ENCODE peak calls at places on chromosome 9, in eight cellular contexts. P, T, D, K, M, J, S and G are unnamed samples.

GRCh38 chr9:111429175-111429574 is 55.0 kb downstream of the ECPAS start:
- DNase-seq in P (no peak), T (no peak), M (no peak), S (no peak), D (no peak), J (no peak), K (peak), G (peak)

GRCh38 chr9:15714746-15715145 is 161.9 kb downstream of the CCDC171 start:
- DNase-seq in M (no peak), K (peak), D (no peak), J (no peak), P (no peak), S (no peak), T (no peak), G (no peak)

GRCh38 chr9:129489838-129490582 is 130.9 kb downstream of the C9orf50 start:
- DNase-seq in T (peak), K (peak), D (no peak), M (no peak), S (no peak), J (peak), P (peak), G (peak)

GRCh38 chr9:110443146-110443877 is 105.6 kb upstream of the TXNDC8 start:
- DNase-seq in T (no peak), P (no peak), S (no peak), M (no peak), D (no peak), K (peak), J (no peak), G (peak)

GRCh38 chr9:80995759-80996158 is 693.6 kb downstream of the TLE1 start:
- DNase-seq in K (peak), P (no peak), M (no peak), D (no peak), T (no peak), S (no peak), J (no peak), G (peak)

GRCh38 chr9:73200694-73201432 is 49.2 kb downstream of the ANXA1 start:
- DNase-seq in T (no peak), J (no peak), M (no peak), K (peak), D (no peak), P (no peak), S (peak), G (peak)

GRCh38 chr9:109205526-109205925 is 38.5 kb upstream of the FRRS1L start:
- DNase-seq in J (no peak), K (no peak), T (no peak), P (no peak), M (no peak), D (no peak), S (no peak), G (no peak)

GRCh38 chr9:120692901-120693573 is 21.2 kb downstream of the MEGF9 start:
- DNase-seq in M (no peak), S (no peak), T (no peak), J (no peak), K (peak), D (no peak), P (no peak), G (peak)

GRCh38 chr9:86783884-86784283 is 163.4 kb downstream of the GAS1 start:
- DNase-seq in D (no peak), P (no peak), K (peak), T (no peak), J (no peak), M (no peak), S (no peak), G (peak)

GRCh38 chr9:95181845-95182244 is 135.7 kb downstream of the FANCC start:
- DNase-seq in D (no peak), M (no peak), K (no peak), P (no peak), T (no peak), S (no peak), J (no peak), G (no peak)

GRCh38 chr9:95185931-95186330 is 131.6 kb downstream of the FANCC start:
- DNase-seq in S (no peak), J (no peak), K (no peak), M (no peak), T (no peak), P (no peak), D (no peak), G (no peak)

GRCh38 chr9:95181226-95181818 is 136.2 kb downstream of the FANCC start:
- DNase-seq in K (peak), D (no peak), P (no peak), S (no peak), T (no peak), M (no peak), J (no peak), G (peak)

GRCh38 chr9:95177617-95178016 is 139.9 kb downstream of the FANCC start:
- DNase-seq in D (no peak), M (no peak), S (no peak), P (no peak), T (no peak), K (no peak), J (no peak), G (no peak)

DNA sequence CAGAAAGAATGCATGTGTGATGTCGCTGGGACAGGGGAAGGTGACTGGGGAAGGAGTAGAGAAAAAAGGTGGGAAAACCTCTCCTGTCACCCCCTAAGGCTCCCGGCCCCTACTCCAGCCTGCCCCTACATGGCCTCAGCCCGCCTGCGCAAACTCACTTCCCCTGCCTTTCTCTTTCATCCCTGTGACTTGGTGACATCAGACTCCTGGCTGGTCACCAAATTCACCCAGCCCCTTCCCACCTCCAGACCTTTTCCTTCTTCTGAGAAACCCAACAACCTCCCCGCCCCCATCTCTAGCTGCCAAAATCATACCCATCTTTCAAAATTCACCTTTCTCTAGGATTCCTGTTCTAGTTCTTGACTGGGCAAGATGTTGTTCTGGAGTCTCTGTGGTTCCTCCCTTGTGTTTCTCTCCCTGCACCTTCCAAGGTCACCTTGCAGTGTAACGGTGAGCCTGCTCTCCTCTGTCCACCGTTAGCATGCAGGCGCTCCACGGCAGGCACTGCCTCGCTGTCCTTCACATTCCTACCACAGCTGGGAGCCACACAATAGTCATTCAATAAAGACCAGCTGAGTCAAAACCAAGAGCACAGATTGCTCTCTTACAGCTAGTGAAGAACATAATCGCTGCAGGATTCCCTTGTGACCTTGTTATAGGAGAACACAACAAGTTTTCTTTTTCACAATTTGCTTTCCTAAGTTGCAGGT is 134.5 kb downstream of the FANCC start:
- DNase-seq in K (no peak), M (no peak), D (peak), S (peak), P (no peak), J (no peak), T (no peak), G (no peak)
- TF ChIP-seq CTCF in K (peak), M (peak), D (peak), S (peak), P (no peak), J (no peak), T (no peak), G (peak)

DNA sequence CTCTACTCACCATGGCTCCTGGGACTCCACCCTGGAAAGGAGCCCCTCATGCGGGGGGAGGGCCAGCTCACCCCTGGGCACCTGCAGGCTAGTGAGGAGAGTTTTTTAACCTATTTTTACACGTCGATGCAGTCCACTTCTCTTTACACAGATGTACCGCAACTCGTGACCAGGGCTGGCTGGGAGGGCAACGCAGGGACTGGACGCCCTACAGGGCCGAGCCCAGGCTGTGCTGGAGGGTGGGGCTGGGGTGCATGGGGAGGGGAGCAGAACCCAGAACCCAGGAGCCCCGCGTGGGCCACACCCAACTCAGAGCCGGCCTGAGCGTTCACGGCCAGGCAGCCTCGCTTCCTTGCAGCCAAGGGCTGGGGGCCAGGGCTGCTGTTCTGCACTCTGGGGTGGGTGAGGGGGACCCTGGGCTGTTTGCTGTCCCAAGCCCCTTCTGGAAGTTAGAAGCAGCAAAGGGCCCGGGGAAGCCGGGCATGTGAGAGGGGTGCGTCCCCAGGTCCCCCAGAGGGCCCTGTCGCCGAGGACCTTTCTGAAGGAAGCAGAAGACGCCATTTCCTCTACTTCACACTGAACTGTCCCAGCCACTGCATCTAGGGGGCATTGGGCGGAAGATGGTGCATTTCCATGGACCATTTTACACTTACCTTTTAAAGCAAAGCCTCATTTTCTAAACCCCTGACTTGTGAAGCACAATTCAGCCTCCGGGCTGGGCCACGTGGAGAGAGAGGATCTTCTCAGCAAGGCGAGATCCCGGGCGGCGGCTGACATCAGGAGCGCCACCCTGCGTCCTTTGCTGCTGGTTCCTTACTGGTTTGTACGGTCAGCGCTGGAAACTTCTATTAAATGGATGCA is 90.5 kb downstream of the KCNT1 start:
- DNase-seq in K (no peak), J (no peak), P (no peak), S (no peak), D (no peak), M (no peak), T (no peak), G (no peak)
- TF ChIP-seq CTCF in K (no peak), J (no peak), P (no peak), S (no peak), D (no peak), M (no peak), T (no peak), G (no peak)

GRCh38 chr9:71515103-71515502 is 253.2 kb downstream of the CEMIP2 start:
- DNase-seq in K (no peak), D (no peak), T (no peak), S (no peak), J (no peak), M (no peak), P (no peak), G (no peak)
- TF ChIP-seq CTCF in K (no peak), D (no peak), T (no peak), S (no peak), J (no peak), M (no peak), P (no peak), G (no peak)

DNA sequence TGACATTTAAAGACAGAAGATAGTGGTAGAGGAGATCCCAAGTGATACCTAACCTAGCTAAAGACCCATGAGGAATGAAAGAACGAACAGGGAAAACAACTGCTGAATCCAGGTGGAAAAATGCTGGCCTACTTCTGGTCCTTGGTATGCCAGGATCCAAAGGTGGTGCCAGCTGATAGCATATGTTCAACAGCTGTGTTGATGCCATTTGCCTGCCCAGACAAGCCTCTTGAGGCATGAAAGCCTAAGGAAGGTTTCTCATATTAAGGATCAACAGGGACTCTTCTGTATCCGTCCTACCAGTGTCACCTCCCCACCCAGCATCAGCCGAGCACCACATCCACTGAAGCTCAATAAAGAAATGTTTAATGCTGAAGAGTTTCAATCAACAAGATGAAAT is 225.7 kb upstream of the DMRT1 start:
- DNase-seq in S (no peak), J (no peak), M (no peak), D (no peak), P (no peak), T (no peak), K (no peak), G (no peak)
- TF ChIP-seq CTCF in S (no peak), J (no peak), M (no peak), D (no peak), P (no peak), T (no peak), K (no peak), G (no peak)